ENCODE peak calls at places on chromosomes 12 and 14, in four cellular contexts. One of them, this sample, is unnamed.

GRCh38 chr12:25502071-25502555 is 51.0 kb downstream of the LMNTD1 start:
- DNase-seq in Caco-2: no peak
- DNase-seq in lung: no peak
- DNase-seq in PC-9: no peak
- DNase-seq in this sample: no peak

GRCh38 chr12:83378186-83378727 is 691.6 kb downstream of the TMTC2 start:
- DNase-seq in Caco-2: no peak
- DNase-seq in PC-9: no peak
- DNase-seq in lung: no peak
- DNase-seq in this sample: no peak

GRCh38 chr12:2673966-2674810 is 120.6 kb upstream of the FKBP4 start:
- DNase-seq in Caco-2: peak; percentile 29
- DNase-seq in lung: no peak
- DNase-seq in PC-9: no peak
- DNase-seq in this sample: no peak

GRCh38 chr12:96399081-96399918 is 939 bp downstream of the CDK17 start:
- DNase-seq in lung: peak; percentile 70
- DNase-seq in Caco-2: peak; percentile 55
- DNase-seq in PC-9: no peak
- DNase-seq in this sample: peak; percentile 75

GRCh38 chr12:82047480-82047879 is 288.3 kb upstream of the PPFIA2 start:
- DNase-seq in PC-9: no peak
- DNase-seq in Caco-2: no peak
- DNase-seq in lung: no peak
- DNase-seq in this sample: peak; percentile 4

GRCh38 chr12:32139064-32139421 is 32.4 kb downstream of the BICD1 start:
- DNase-seq in PC-9: no peak
- DNase-seq in lung: no peak
- DNase-seq in Caco-2: no peak
- DNase-seq in this sample: peak; percentile 62

GRCh38 chr14:92959761-92960680 is 37.1 kb downstream of the CHGA start:
- DNase-seq in Caco-2: no peak
- DNase-seq in PC-9: no peak
- DNase-seq in lung: no peak
- DNase-seq in this sample: no peak

GRCh38 chr12:46661161-46661845 is 164.5 kb downstream of the SLC38A4 start:
- DNase-seq in PC-9: peak; percentile 72
- DNase-seq in Caco-2: peak; percentile 72
- DNase-seq in lung: no peak
- DNase-seq in this sample: peak; percentile 93

GRCh38 chr14:53409289-53409688 is 256.2 kb upstream of the DDHD1 start:
- DNase-seq in lung: no peak
- DNase-seq in PC-9: peak; percentile 39
- DNase-seq in Caco-2: no peak
- DNase-seq in this sample: no peak

GRCh38 chr12:104736307-104736706 is 221.8 kb downstream of the SLC41A2 start:
- DNase-seq in Caco-2: no peak
- DNase-seq in PC-9: no peak
- DNase-seq in lung: no peak
- DNase-seq in this sample: peak; percentile 91
- TF ChIP-seq CTCF in Caco-2: no peak
- TF ChIP-seq CTCF in PC-9: no peak
- TF ChIP-seq CTCF in lung: no peak
- TF ChIP-seq CTCF in this sample: peak; percentile 19

DNA sequence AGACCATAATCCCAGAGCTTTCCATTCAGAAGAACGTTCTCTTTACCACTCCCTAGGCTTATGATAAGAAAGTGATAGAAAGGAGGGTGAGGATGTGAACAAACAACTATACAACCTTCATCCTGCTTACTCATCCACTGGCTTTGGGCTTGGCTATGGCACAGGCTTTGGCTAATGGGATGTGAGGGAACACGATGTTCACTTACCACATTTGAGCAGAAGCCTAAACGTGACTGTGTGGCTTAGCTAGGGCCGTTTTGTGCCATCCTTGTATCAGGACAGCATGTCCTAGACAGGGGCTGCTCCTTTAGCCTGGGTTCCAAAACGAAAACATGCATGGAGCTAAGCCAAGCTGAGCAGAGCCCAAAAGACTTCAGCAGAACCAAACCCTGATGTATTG is 118.6 kb upstream of the CCDC175 start:
- DNase-seq in Caco-2: no peak
- DNase-seq in lung: no peak
- DNase-seq in PC-9: no peak
- DNase-seq in this sample: peak; percentile 76
- H3K4me3 ChIP-seq in Caco-2: no peak overlapping the region
- H3K4me3 ChIP-seq in lung: no peak overlapping the region
- H3K4me3 ChIP-seq in PC-9: no peak overlapping the region
- H3K4me3 ChIP-seq in this sample: no peak overlapping the region

DNA sequence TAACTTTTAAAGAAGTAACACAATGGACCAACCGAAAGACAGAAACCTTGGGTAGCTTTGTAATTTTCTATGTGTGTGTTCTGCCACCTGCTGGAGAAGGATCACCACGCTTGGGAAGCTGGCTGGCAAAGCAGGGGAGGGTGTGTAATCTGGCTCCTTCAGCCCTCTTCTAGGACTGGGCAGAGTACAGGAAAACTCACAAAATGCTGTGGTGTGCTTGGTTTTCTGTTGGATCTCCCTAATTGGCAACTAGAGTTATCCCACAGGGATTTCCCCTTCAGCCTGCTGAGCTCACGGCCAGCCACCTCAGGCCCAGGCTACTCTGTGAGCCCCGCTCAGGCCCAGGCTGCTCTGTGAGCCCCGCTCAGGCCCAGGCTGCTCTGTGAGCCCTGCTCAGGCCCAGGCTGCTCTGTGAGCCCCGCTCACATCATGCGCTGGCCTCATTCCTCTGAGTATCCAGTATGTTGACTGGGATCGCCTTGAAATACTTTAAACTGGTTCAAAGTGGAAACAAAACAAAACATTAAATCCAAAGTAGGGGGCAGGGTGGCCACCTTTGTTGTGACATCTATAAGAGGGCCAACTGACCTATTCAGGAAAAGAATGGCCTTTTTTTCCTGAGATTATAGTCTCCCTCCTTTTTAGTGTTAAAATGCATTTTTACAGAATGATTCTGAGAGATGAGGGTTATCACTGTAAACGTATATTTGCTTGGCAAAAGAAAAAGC is 52.0 kb upstream of the RNU6-8 start:
- DNase-seq in Caco-2: peak; percentile 77
- DNase-seq in PC-9: peak; percentile 35
- DNase-seq in lung: peak; percentile 64
- DNase-seq in this sample: peak; percentile 75
- TF ChIP-seq CTCF in Caco-2: peak; percentile 86
- TF ChIP-seq CTCF in PC-9: peak; percentile 75
- TF ChIP-seq CTCF in lung: peak; percentile 45
- TF ChIP-seq CTCF in this sample: peak; percentile 90

GRCh38 chr14:99576304-99576703 is 27.7 kb downstream of the CCDC85C start:
- DNase-seq in lung: no peak
- DNase-seq in PC-9: peak; percentile 45
- DNase-seq in Caco-2: peak; percentile 57
- DNase-seq in this sample: no peak

GRCh38 chr14:99574099-99574880 is 29.7 kb downstream of the CCDC85C start:
- DNase-seq in PC-9: peak; percentile 66
- DNase-seq in lung: peak; percentile 69
- DNase-seq in Caco-2: peak; percentile 77
- DNase-seq in this sample: no peak

GRCh38 chr14:99573436-99574098 is 30.4 kb downstream of the CCDC85C start:
- DNase-seq in PC-9: no peak
- DNase-seq in lung: no peak
- DNase-seq in Caco-2: no peak
- DNase-seq in this sample: no peak

GRCh38 chr14:99576761-99577705 is 27.0 kb downstream of the CCDC85C start:
- DNase-seq in Caco-2: no peak
- DNase-seq in PC-9: no peak
- DNase-seq in lung: no peak
- DNase-seq in this sample: no peak

DNA sequence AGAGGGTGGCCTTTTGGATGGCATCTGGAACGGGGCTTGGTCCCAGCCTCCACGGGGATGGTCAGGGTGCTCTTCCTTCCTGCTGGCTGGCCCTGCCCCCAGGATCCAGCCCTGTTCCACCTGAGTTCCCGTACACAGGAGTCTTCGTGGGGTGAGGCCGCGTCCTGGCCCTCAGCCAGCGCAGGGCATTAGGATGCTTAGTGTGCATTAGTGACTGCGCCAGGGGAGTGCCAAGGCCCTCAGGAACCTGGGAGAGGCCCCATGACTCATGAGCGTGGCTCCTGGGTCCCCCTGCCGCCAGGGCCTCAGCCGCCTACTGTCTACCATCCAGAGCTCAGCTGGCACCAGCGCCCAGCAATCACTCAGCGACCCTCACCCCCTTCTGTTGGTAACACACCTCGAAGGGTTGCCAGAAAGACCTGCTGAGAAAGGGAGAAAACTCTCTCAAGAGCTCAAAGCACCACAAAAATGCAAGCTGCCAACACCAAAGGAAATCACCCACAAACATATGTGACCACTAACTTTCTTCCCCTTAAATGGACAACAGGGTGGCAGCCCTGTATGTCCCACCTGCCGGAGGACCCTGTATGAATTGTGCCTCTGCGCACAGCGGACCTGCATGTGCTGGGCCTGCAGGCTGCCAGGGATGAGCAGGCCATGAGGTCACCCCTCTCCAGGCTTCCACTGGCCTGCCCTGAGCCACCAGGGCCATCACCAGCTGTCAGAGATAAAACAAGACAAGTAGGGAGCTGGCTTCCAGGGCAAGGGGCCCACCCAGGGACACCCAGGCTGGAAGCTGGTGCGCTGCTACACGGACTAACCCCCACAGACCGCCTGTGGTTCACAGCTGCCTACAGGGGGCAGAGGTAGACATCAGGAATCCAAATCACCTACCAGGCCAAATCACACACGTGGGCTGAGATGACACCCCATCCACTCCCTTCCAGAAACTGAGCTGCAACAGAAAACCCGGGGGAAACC is 28.7 kb downstream of the CCDC85C start:
- DNase-seq in PC-9: peak; percentile 76
- DNase-seq in lung: peak; percentile 85
- DNase-seq in Caco-2: peak; percentile 34
- DNase-seq in this sample: no peak
- H3K4me3 ChIP-seq in PC-9: no peak overlapping the region
- H3K4me3 ChIP-seq in lung: no peak overlapping the region
- H3K4me3 ChIP-seq in Caco-2: no peak overlapping the region
- H3K4me3 ChIP-seq in this sample: no peak overlapping the region